ENCODE peak calls at places on chromosome 14, in nine cellular contexts. E, P, Q, L, K, R, V, C and N are unnamed samples.
A peak's percentile ranks its signal among the peaks of the same experiment; 100 is the strongest.

GRCh38 chr14:95288672-95289322 is 30.9 kb downstream of the CLMN start:
- DNase-seq in K (no peak), P (no peak), V (no peak), L (no peak), R (no peak), E (no peak), C (no peak), Q (no peak), N (no peak)

GRCh38 chr14:77140343-77140936 is 1.2 kb downstream of the ZDHHC22 start:
- DNase-seq in P (no peak), L (no peak), Q (no peak), E (no peak), V (no peak), C (no peak), R (no peak), K (no peak), N (no peak)

GRCh38 chr14:51453869-51454268 is 197.8 kb upstream of the FRMD6 start:
- DNase-seq in Q (no peak), C (no peak), K (no peak), P (no peak), R (no peak), L (no peak), V (no peak), E (no peak), N (no peak)

GRCh38 chr14:22118894-22119477 is 445.4 kb upstream of the OR4E1 start:
- DNase-seq in P (no peak), C (peak; percentile 39), E (no peak), L (no peak), K (no peak), Q (no peak), V (no peak), R (no peak), N (no peak)

GRCh38 chr14:26738571-26738970 is 140.7 kb upstream of the NOVA1 start:
- DNase-seq in K (no peak), V (no peak), R (no peak), P (no peak), C (no peak), Q (no peak), E (no peak), L (no peak), N (no peak)

GRCh38 chr14:76710093-76711010 is 50.9 kb upstream of the VASH1 start:
- DNase-seq in E (peak; percentile 22), Q (no peak), P (peak; percentile 46), C (peak; percentile 53), V (no peak), L (no peak), R (no peak), K (peak; percentile 73), N (no peak)

GRCh38 chr14:31926123-31926522 is 151.0 kb upstream of the ARHGAP5 start:
- DNase-seq in K (peak; percentile 56), P (no peak), V (no peak), E (peak; percentile 35), Q (peak; percentile 22), R (no peak), C (peak; percentile 27), L (no peak), N (no peak)

GRCh38 chr14:51147183-51147582 is 52.3 kb upstream of the TRIM9 start:
- DNase-seq in E (no peak), R (no peak), C (no peak), K (no peak), P (peak; percentile 22), L (no peak), Q (no peak), V (no peak), N (no peak)

GRCh38 chr14:33463731-33464130 is 487.1 kb downstream of the EGLN3 start:
- DNase-seq in R (no peak), P (no peak), K (no peak), Q (no peak), L (no peak), E (no peak), C (no peak), V (no peak), N (no peak)

GRCh38 chr14:21168055-21168454 is 12.2 kb upstream of the OR5AU1 start:
- DNase-seq in E (no peak), K (no peak), P (no peak), C (no peak), V (no peak), L (no peak), Q (no peak), R (no peak), N (no peak)

GRCh38 chr14:24861083-24861630 is 188.8 kb downstream of the STXBP6 start:
- DNase-seq in P (no peak), R (no peak), V (no peak), Q (no peak), K (no peak), L (no peak), C (no peak), E (no peak), N (no peak)

GRCh38 chr14:72401632-72402428 is 469.6 kb downstream of the RGS6 start:
- DNase-seq in K (no peak), E (no peak), L (no peak), R (no peak), V (no peak), Q (no peak), C (peak; percentile 11), P (no peak), N (no peak)

GRCh38 chr14:101948666-101949205 is 15.6 kb upstream of the DYNC1H1 start:
- DNase-seq in L (no peak), C (peak; percentile 35), P (no peak), V (no peak), Q (no peak), E (no peak), R (no peak), K (no peak), N (no peak)

GRCh38 chr14:24408764-24409163 is 10.0 kb downstream of the NYNRIN start:
- DNase-seq in R (no peak), V (no peak), C (no peak), E (no peak), K (no peak), Q (no peak), L (no peak), P (no peak), N (no peak)

GRCh38 chr14:46940600-46940999 is 289.0 kb upstream of the RPL10L start:
- DNase-seq in C (no peak), K (no peak), Q (no peak), P (no peak), L (no peak), R (no peak), V (no peak), E (no peak), N (no peak)

GRCh38 chr14:30921305-30921704 is 46.9 kb downstream of the COCH start:
- DNase-seq in R (no peak), P (no peak), C (no peak), K (no peak), V (no peak), L (no peak), E (no peak), Q (no peak), N (no peak)

GRCh38 chr14:89912667-89913211 is 41.8 kb downstream of the EFCAB11 start:
- DNase-seq in P (peak; percentile 15), V (no peak), Q (peak; percentile 22), L (no peak), E (no peak), K (no peak), C (peak; percentile 11), R (no peak), N (no peak)

GRCh38 chr14:99718031-99718810 is 34.1 kb downstream of the CYP46A1 start:
- DNase-seq in K (no peak), C (no peak), Q (no peak), R (no peak), L (no peak), P (no peak), E (no peak), V (no peak), N (peak; percentile 44)

GRCh38 chr14:98189521-98189920 is 1082.5 kb downstream of the BCL11B start:
- DNase-seq in R (no peak), E (no peak), L (no peak), V (no peak), K (no peak), Q (no peak), C (peak; percentile 25), P (no peak), N (no peak)

GRCh38 chr14:98192946-98193345 is 1079.1 kb downstream of the BCL11B start:
- DNase-seq in R (no peak), Q (no peak), V (no peak), P (no peak), L (no peak), E (no peak), K (no peak), C (no peak), N (no peak)

GRCh38 chr14:98189077-98189476 is 1082.9 kb downstream of the BCL11B start:
- DNase-seq in V (no peak), L (no peak), E (no peak), K (no peak), R (no peak), Q (no peak), P (no peak), C (no peak), N (no peak)

GRCh38 chr14:98187302-98187701 is 1084.7 kb downstream of the BCL11B start:
- DNase-seq in L (no peak), E (no peak), Q (no peak), V (no peak), C (no peak), P (no peak), R (no peak), K (no peak), N (no peak)

GRCh38 chr14:98189944-98190343 is 1082.1 kb downstream of the BCL11B start:
- DNase-seq in R (no peak), K (no peak), P (no peak), Q (no peak), L (no peak), E (no peak), V (no peak), C (no peak), N (no peak)
- H3K4me1 ChIP-seq in R (no peaks in the 10 kb centered on the region), K (no peaks in the 10 kb centered on the region), P (no peaks in the 10 kb centered on the region), Q (no peaks in the 10 kb centered on the region), L (no peaks in the 10 kb centered on the region), E (no peaks in the 10 kb centered on the region), V (no peaks in the 10 kb centered on the region), C (no peaks in the 10 kb centered on the region), N (no peaks in the 10 kb centered on the region)

DNA sequence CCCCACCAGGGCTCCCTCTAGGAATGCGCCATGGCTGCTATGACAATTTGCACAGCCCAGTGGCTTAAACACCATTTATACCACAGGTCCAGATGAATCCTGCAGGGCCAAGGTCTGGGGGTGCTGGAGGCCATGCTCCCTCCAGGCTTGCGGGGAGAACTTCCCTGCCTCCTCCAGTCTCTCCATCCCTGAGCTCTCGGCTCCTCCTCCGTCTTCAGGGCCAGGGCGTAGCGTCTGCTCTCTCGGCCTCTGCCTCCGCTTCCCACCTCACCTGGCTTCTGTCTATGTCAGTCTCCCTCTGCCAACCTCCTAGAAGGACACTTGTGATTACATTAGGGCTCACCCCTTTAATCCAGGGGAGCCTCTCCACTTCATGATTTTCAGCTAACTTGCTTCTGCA is 401.3 kb downstream of the TMEM121 start:
- DNase-seq in L (no peak), P (no peak), R (no peak), E (no peak), V (no peak), K (no peak), Q (no peak), C (no peak), N (no peak)
- H3K4me3 ChIP-seq in L (no peak overlapping the region), P (no peak overlapping the region), R (no peak overlapping the region), E (no peak overlapping the region), V (no peak overlapping the region), K (no peak overlapping the region), Q (no peak overlapping the region), C (no peak overlapping the region), N (no peak overlapping the region)

GRCh38 chr14:81311816-81312215 is 88.3 kb downstream of the STON2 start:
- DNase-seq in P (no peak), C (no peak), L (no peak), R (no peak), E (no peak), Q (no peak), K (no peak), V (no peak), N (no peak)
- H3K4me1 ChIP-seq in P (no peaks in the 10 kb centered on the region), C (no peaks in the 10 kb centered on the region), L (peaks cover 15% of the 10 kb centered on the region), R (peaks cover 10% of the 10 kb centered on the region), E (no peaks in the 10 kb centered on the region), Q (no peaks in the 10 kb centered on the region), K (peaks cover 19% of the 10 kb centered on the region), V (peaks cover 7% of the 10 kb centered on the region), N (no peaks in the 10 kb centered on the region)

GRCh38 chr14:68230941-68231717 is 411.6 kb downstream of the RAD51B start:
- DNase-seq in V (no peak), K (no peak), E (no peak), P (no peak), C (no peak), Q (no peak), L (no peak), R (no peak), N (no peak)
- H3K4me3 ChIP-seq in V (no peak overlapping the region), K (no peak overlapping the region), E (no peak overlapping the region), P (no peak overlapping the region), C (no peak overlapping the region), Q (no peak overlapping the region), L (no peak overlapping the region), R (no peak overlapping the region), N (no peak overlapping the region)